ENCODE peak calls at places on chromosomes 7 and 10, in ten cellular contexts. One of them, this sample, is unnamed.

GRCh38 chr10:124573726-124574455 is 112.3 kb downstream of the LHPP start:
- DNase-seq in neural progenitor cell: no peak
- DNase-seq in HepG2: no peak
- DNase-seq in IMR-90: no peak
- DNase-seq in GM23248: no peak
- DNase-seq in mesendoderm: no peak
- DNase-seq in adrenal gland: no peak
- DNase-seq in psoas muscle: no peak
- DNase-seq in SK-N-SH: no peak
- DNase-seq in dorsolateral prefrontal cortex: peak; percentile 42
- DNase-seq in this sample: no peak

GRCh38 chr10:7260912-7261700 is 149.7 kb downstream of the SFMBT2 start:
- DNase-seq in GM23248: peak; percentile 85
- DNase-seq in adrenal gland: peak; percentile 39
- DNase-seq in HepG2: no peak
- DNase-seq in SK-N-SH: no peak
- DNase-seq in psoas muscle: no peak
- DNase-seq in dorsolateral prefrontal cortex: no peak
- DNase-seq in neural progenitor cell: no peak
- DNase-seq in IMR-90: peak; percentile 65
- DNase-seq in mesendoderm: no peak
- DNase-seq in this sample: no peak

GRCh38 chr10:101297901-101298451 is 56.0 kb upstream of the BTRC start:
- DNase-seq in HepG2: no peak
- DNase-seq in neural progenitor cell: peak; percentile 84
- DNase-seq in dorsolateral prefrontal cortex: peak; percentile 66
- DNase-seq in adrenal gland: peak; percentile 70
- DNase-seq in SK-N-SH: peak; percentile 61
- DNase-seq in GM23248: peak; percentile 67
- DNase-seq in mesendoderm: peak; percentile 82
- DNase-seq in IMR-90: peak; percentile 39
- DNase-seq in psoas muscle: peak; percentile 59
- DNase-seq in this sample: peak; percentile 65

GRCh38 chr7:138116156-138116555 is 39.9 kb downstream of the AKR1D1 start:
- DNase-seq in IMR-90: peak; percentile 32
- DNase-seq in dorsolateral prefrontal cortex: no peak
- DNase-seq in GM23248: peak; percentile 18
- DNase-seq in psoas muscle: no peak
- DNase-seq in mesendoderm: peak; percentile 91
- DNase-seq in SK-N-SH: no peak
- DNase-seq in HepG2: no peak
- DNase-seq in adrenal gland: no peak
- DNase-seq in neural progenitor cell: no peak
- DNase-seq in this sample: no peak

GRCh38 chr7:13904689-13905088 is 84.8 kb downstream of the ETV1 start:
- DNase-seq in GM23248: peak; percentile 80
- DNase-seq in mesendoderm: no peak
- DNase-seq in adrenal gland: no peak
- DNase-seq in dorsolateral prefrontal cortex: no peak
- DNase-seq in neural progenitor cell: no peak
- DNase-seq in IMR-90: peak; percentile 77
- DNase-seq in SK-N-SH: no peak
- DNase-seq in psoas muscle: no peak
- DNase-seq in HepG2: no peak
- DNase-seq in this sample: peak; percentile 69

GRCh38 chr10:22259280-22259679 is 41.5 kb upstream of the EBLN1 start:
- DNase-seq in HepG2: no peak
- DNase-seq in mesendoderm: peak; percentile 32
- DNase-seq in psoas muscle: no peak
- DNase-seq in SK-N-SH: no peak
- DNase-seq in neural progenitor cell: peak; percentile 33
- DNase-seq in GM23248: peak; percentile 21
- DNase-seq in dorsolateral prefrontal cortex: no peak
- DNase-seq in IMR-90: no peak
- DNase-seq in adrenal gland: no peak
- DNase-seq in this sample: no peak

GRCh38 chr10:15877836-15878576 is 17.7 kb upstream of the MINDY3 start:
- DNase-seq in IMR-90: no peak
- DNase-seq in neural progenitor cell: peak; percentile 2
- DNase-seq in GM23248: no peak
- DNase-seq in dorsolateral prefrontal cortex: no peak
- DNase-seq in psoas muscle: no peak
- DNase-seq in SK-N-SH: no peak
- DNase-seq in HepG2: peak; percentile 45
- DNase-seq in mesendoderm: peak; percentile 48
- DNase-seq in adrenal gland: no peak
- DNase-seq in this sample: no peak

GRCh38 chr7:93156884-93157283 is 8.7 kb upstream of the SAMD9L start:
- DNase-seq in GM23248: peak; percentile 36
- DNase-seq in neural progenitor cell: no peak
- DNase-seq in HepG2: no peak
- DNase-seq in IMR-90: peak; percentile 32
- DNase-seq in SK-N-SH: no peak
- DNase-seq in dorsolateral prefrontal cortex: no peak
- DNase-seq in psoas muscle: no peak
- DNase-seq in adrenal gland: no peak
- DNase-seq in mesendoderm: no peak
- DNase-seq in this sample: peak; percentile 6

GRCh38 chr7:31782411-31782991 is 95.5 kb downstream of the PPP1R17 start:
- DNase-seq in dorsolateral prefrontal cortex: no peak
- DNase-seq in mesendoderm: peak; percentile 81
- DNase-seq in IMR-90: peak; percentile 77
- DNase-seq in GM23248: peak; percentile 88
- DNase-seq in psoas muscle: no peak
- DNase-seq in neural progenitor cell: peak; percentile 79
- DNase-seq in adrenal gland: peak; percentile 18
- DNase-seq in HepG2: peak; percentile 47
- DNase-seq in SK-N-SH: peak; percentile 65
- DNase-seq in this sample: peak; percentile 79

GRCh38 chr7:45703373-45703821 is 129.2 kb downstream of the ADCY1 start:
- DNase-seq in neural progenitor cell: no peak
- DNase-seq in HepG2: no peak
- DNase-seq in GM23248: no peak
- DNase-seq in IMR-90: no peak
- DNase-seq in SK-N-SH: no peak
- DNase-seq in dorsolateral prefrontal cortex: no peak
- DNase-seq in adrenal gland: no peak
- DNase-seq in mesendoderm: no peak
- DNase-seq in psoas muscle: no peak
- DNase-seq in this sample: no peak

GRCh38 chr7:107501593-107501992 is 31.7 kb downstream of the GPR22 start:
- DNase-seq in mesendoderm: peak; percentile 58
- DNase-seq in SK-N-SH: peak; percentile 56
- DNase-seq in HepG2: peak; percentile 36
- DNase-seq in dorsolateral prefrontal cortex: no peak
- DNase-seq in IMR-90: peak; percentile 41
- DNase-seq in adrenal gland: peak; percentile 20
- DNase-seq in psoas muscle: no peak
- DNase-seq in neural progenitor cell: peak; percentile 35
- DNase-seq in GM23248: peak; percentile 55
- DNase-seq in this sample: peak; percentile 52

GRCh38 chr10:17206210-17206709 is 4.8 kb upstream of the TRDMT1 start:
- DNase-seq in dorsolateral prefrontal cortex: no peak
- DNase-seq in mesendoderm: no peak
- DNase-seq in neural progenitor cell: no peak
- DNase-seq in psoas muscle: no peak
- DNase-seq in SK-N-SH: no peak
- DNase-seq in HepG2: no peak
- DNase-seq in IMR-90: peak; percentile 93
- DNase-seq in GM23248: peak; percentile 94
- DNase-seq in adrenal gland: no peak
- DNase-seq in this sample: no peak

GRCh38 chr7:95840953-95841950 is 68.9 kb downstream of the DYNC1I1 start:
- DNase-seq in dorsolateral prefrontal cortex: no peak
- DNase-seq in psoas muscle: no peak
- DNase-seq in adrenal gland: no peak
- DNase-seq in mesendoderm: peak; percentile 93
- DNase-seq in SK-N-SH: peak; percentile 46
- DNase-seq in IMR-90: no peak
- DNase-seq in GM23248: peak; percentile 10
- DNase-seq in neural progenitor cell: peak; percentile 31
- DNase-seq in HepG2: peak; percentile 12
- DNase-seq in this sample: peak; percentile 50

GRCh38 chr10:72277340-72277995 is 3.7 kb downstream of the DDIT4 start:
- DNase-seq in SK-N-SH: no peak
- DNase-seq in dorsolateral prefrontal cortex: no peak
- DNase-seq in psoas muscle: peak; percentile 17
- DNase-seq in IMR-90: peak; percentile 29
- DNase-seq in GM23248: no peak
- DNase-seq in HepG2: no peak
- DNase-seq in neural progenitor cell: no peak
- DNase-seq in adrenal gland: peak; percentile 49
- DNase-seq in mesendoderm: no peak
- DNase-seq in this sample: no peak

GRCh38 chr10:86399879-86400704 is 33.5 kb upstream of the GRID1 start:
- DNase-seq in mesendoderm: peak; percentile 98
- DNase-seq in GM23248: peak; percentile 99
- DNase-seq in neural progenitor cell: peak; percentile 98
- DNase-seq in adrenal gland: peak; percentile 97
- DNase-seq in SK-N-SH: peak; percentile 95
- DNase-seq in psoas muscle: peak; percentile 95
- DNase-seq in dorsolateral prefrontal cortex: peak; percentile 96
- DNase-seq in IMR-90: peak; percentile 94
- DNase-seq in HepG2: peak; percentile 94
- DNase-seq in this sample: peak; percentile 95

GRCh38 chr10:86401588-86402282 is 35.1 kb upstream of the GRID1 start:
- DNase-seq in IMR-90: no peak
- DNase-seq in GM23248: peak; percentile 56
- DNase-seq in neural progenitor cell: peak; percentile 38
- DNase-seq in SK-N-SH: peak; percentile 57
- DNase-seq in mesendoderm: no peak
- DNase-seq in HepG2: no peak
- DNase-seq in psoas muscle: peak; percentile 23
- DNase-seq in dorsolateral prefrontal cortex: peak; percentile 48
- DNase-seq in adrenal gland: peak; percentile 19
- DNase-seq in this sample: peak; percentile 36

GRCh38 chr10:86397120-86397519 is 30.5 kb upstream of the GRID1 start:
- DNase-seq in mesendoderm: no peak
- DNase-seq in GM23248: no peak
- DNase-seq in psoas muscle: no peak
- DNase-seq in neural progenitor cell: no peak
- DNase-seq in dorsolateral prefrontal cortex: no peak
- DNase-seq in IMR-90: no peak
- DNase-seq in SK-N-SH: no peak
- DNase-seq in HepG2: no peak
- DNase-seq in adrenal gland: no peak
- DNase-seq in this sample: no peak

GRCh38 chr10:86400705-86401587 is 34.4 kb upstream of the GRID1 start:
- DNase-seq in adrenal gland: peak; percentile 74
- DNase-seq in SK-N-SH: peak; percentile 81
- DNase-seq in neural progenitor cell: peak; percentile 69
- DNase-seq in GM23248: peak; percentile 72
- DNase-seq in psoas muscle: peak; percentile 51
- DNase-seq in HepG2: peak; percentile 27
- DNase-seq in dorsolateral prefrontal cortex: peak; percentile 73
- DNase-seq in IMR-90: no peak
- DNase-seq in mesendoderm: no peak
- DNase-seq in this sample: no peak

GRCh38 chr10:86399514-86399878 is 32.9 kb upstream of the GRID1 start:
- DNase-seq in psoas muscle: no peak
- DNase-seq in neural progenitor cell: no peak
- DNase-seq in dorsolateral prefrontal cortex: no peak
- DNase-seq in adrenal gland: no peak
- DNase-seq in GM23248: no peak
- DNase-seq in mesendoderm: no peak
- DNase-seq in IMR-90: no peak
- DNase-seq in SK-N-SH: no peak
- DNase-seq in HepG2: no peak
- DNase-seq in this sample: no peak
- H3K4me3 ChIP-seq in psoas muscle: peak overlapping the region; percentile 75
- H3K4me3 ChIP-seq in neural progenitor cell: no peak overlapping the region
- H3K4me3 ChIP-seq in dorsolateral prefrontal cortex: peak overlapping the region; percentile 78
- H3K4me3 ChIP-seq in adrenal gland: peak overlapping the region; percentile 72
- H3K4me3 ChIP-seq in GM23248: peak overlapping the region; percentile 75
- H3K4me3 ChIP-seq in mesendoderm: no peak overlapping the region
- H3K4me3 ChIP-seq in IMR-90: no peak overlapping the region
- H3K4me3 ChIP-seq in SK-N-SH: peak overlapping the region; percentile 77
- H3K4me3 ChIP-seq in HepG2: peak overlapping the region; percentile 88
- H3K4me3 ChIP-seq in this sample: no peak overlapping the region

GRCh38 chr10:4353059-4353655 is 472.9 kb upstream of the AKR1E2 start:
- DNase-seq in neural progenitor cell: no peak
- DNase-seq in GM23248: peak; percentile 58
- DNase-seq in mesendoderm: peak; percentile 82
- DNase-seq in HepG2: no peak
- DNase-seq in SK-N-SH: no peak
- DNase-seq in IMR-90: peak; percentile 72
- DNase-seq in adrenal gland: no peak
- DNase-seq in dorsolateral prefrontal cortex: no peak
- DNase-seq in psoas muscle: no peak
- DNase-seq in this sample: no peak
- H3K27ac ChIP-seq in neural progenitor cell: no peak overlapping the region
- H3K27ac ChIP-seq in GM23248: peak overlapping the region; percentile 5
- H3K27ac ChIP-seq in mesendoderm: no peak overlapping the region
- H3K27ac ChIP-seq in HepG2: no peak overlapping the region
- H3K27ac ChIP-seq in SK-N-SH: peak overlapping the region; percentile 71
- H3K27ac ChIP-seq in IMR-90: no peak overlapping the region
- H3K27ac ChIP-seq in adrenal gland: no peak overlapping the region
- H3K27ac ChIP-seq in dorsolateral prefrontal cortex: no peak overlapping the region
- H3K27ac ChIP-seq in psoas muscle: no peak overlapping the region
- H3K27ac ChIP-seq in this sample: no peak overlapping the region

GRCh38 chr7:55526770-55527169 is 45.5 kb downstream of the VOPP1 start:
- DNase-seq in dorsolateral prefrontal cortex: no peak
- DNase-seq in mesendoderm: peak; percentile 64
- DNase-seq in GM23248: no peak
- DNase-seq in psoas muscle: no peak
- DNase-seq in IMR-90: no peak
- DNase-seq in HepG2: no peak
- DNase-seq in neural progenitor cell: peak; percentile 85
- DNase-seq in adrenal gland: no peak
- DNase-seq in SK-N-SH: no peak
- DNase-seq in this sample: peak; percentile 83
- H3K4me3 ChIP-seq in dorsolateral prefrontal cortex: peak overlapping the region; percentile 42
- H3K4me3 ChIP-seq in mesendoderm: no peak overlapping the region
- H3K4me3 ChIP-seq in GM23248: no peak overlapping the region
- H3K4me3 ChIP-seq in psoas muscle: peak overlapping the region; percentile 3
- H3K4me3 ChIP-seq in IMR-90: no peak overlapping the region
- H3K4me3 ChIP-seq in HepG2: no peak overlapping the region
- H3K4me3 ChIP-seq in neural progenitor cell: no peak overlapping the region
- H3K4me3 ChIP-seq in adrenal gland: no peak overlapping the region
- H3K4me3 ChIP-seq in SK-N-SH: no peak overlapping the region
- H3K4me3 ChIP-seq in this sample: no peak overlapping the region

GRCh38 chr10:114115661-114116060 is 58.3 kb downstream of the CCDC186 start:
- DNase-seq in neural progenitor cell: no peak
- DNase-seq in psoas muscle: no peak
- DNase-seq in mesendoderm: no peak
- DNase-seq in dorsolateral prefrontal cortex: no peak
- DNase-seq in HepG2: no peak
- DNase-seq in GM23248: no peak
- DNase-seq in SK-N-SH: no peak
- DNase-seq in IMR-90: no peak
- DNase-seq in adrenal gland: no peak
- DNase-seq in this sample: no peak

GRCh38 chr10:114121031-114121430 is 53.0 kb downstream of the CCDC186 start:
- DNase-seq in adrenal gland: no peak
- DNase-seq in neural progenitor cell: no peak
- DNase-seq in SK-N-SH: no peak
- DNase-seq in mesendoderm: no peak
- DNase-seq in HepG2: no peak
- DNase-seq in IMR-90: no peak
- DNase-seq in psoas muscle: no peak
- DNase-seq in dorsolateral prefrontal cortex: no peak
- DNase-seq in GM23248: no peak
- DNase-seq in this sample: no peak

GRCh38 chr10:114117728-114118127 is 56.3 kb downstream of the CCDC186 start:
- DNase-seq in HepG2: no peak
- DNase-seq in neural progenitor cell: no peak
- DNase-seq in psoas muscle: no peak
- DNase-seq in SK-N-SH: no peak
- DNase-seq in dorsolateral prefrontal cortex: no peak
- DNase-seq in adrenal gland: no peak
- DNase-seq in mesendoderm: no peak
- DNase-seq in IMR-90: no peak
- DNase-seq in GM23248: no peak
- DNase-seq in this sample: no peak

GRCh38 chr10:114118514-114118913 is 55.5 kb downstream of the CCDC186 start:
- DNase-seq in SK-N-SH: no peak
- DNase-seq in mesendoderm: no peak
- DNase-seq in HepG2: no peak
- DNase-seq in neural progenitor cell: no peak
- DNase-seq in adrenal gland: no peak
- DNase-seq in GM23248: no peak
- DNase-seq in IMR-90: no peak
- DNase-seq in dorsolateral prefrontal cortex: no peak
- DNase-seq in psoas muscle: no peak
- DNase-seq in this sample: no peak
- H3K27ac ChIP-seq in SK-N-SH: no peak overlapping the region
- H3K27ac ChIP-seq in mesendoderm: no peak overlapping the region
- H3K27ac ChIP-seq in HepG2: no peak overlapping the region
- H3K27ac ChIP-seq in neural progenitor cell: no peak overlapping the region
- H3K27ac ChIP-seq in adrenal gland: no peak overlapping the region
- H3K27ac ChIP-seq in GM23248: no peak overlapping the region
- H3K27ac ChIP-seq in IMR-90: no peak overlapping the region
- H3K27ac ChIP-seq in dorsolateral prefrontal cortex: no peak overlapping the region
- H3K27ac ChIP-seq in psoas muscle: no peak overlapping the region
- H3K27ac ChIP-seq in this sample: no peak overlapping the region